ENCODE peak calls at places on chromosomes 11 and 22, in six cellular contexts. V is mesenchymal stem cell, L is SK-N-SH, Q is mammary epithelial cell, P is GM23248, J is HCT116. R is an unnamed sample.

GRCh38 chr22:20749453-20749852 is 24.5 kb upstream of the SERPIND1 start:
- DNase-seq in V (no peak), L (no peak), Q (no peak), P (no peak), J (no peak), R (no peak)

GRCh38 chr11:13338437-13339069 is 61.0 kb downstream of the BMAL1 start:
- DNase-seq in V (peak), L (no peak), Q (peak), P (peak), J (no peak), R (peak)

GRCh38 chr22:42459273-42460040 is 27.3 kb upstream of the NFAM1 start:
- DNase-seq in V (no peak), L (peak), Q (no peak), P (no peak), J (no peak), R (no peak)

GRCh38 chr22:39664485-39665200 is 94.1 kb downstream of the CACNA1I start:
- DNase-seq in V (no peak), L (peak), Q (no peak), P (no peak), J (no peak), R (no peak)

GRCh38 chr11:64088159-64089026 is 52.7 kb downstream of the FLRT1 start:
- DNase-seq in V (no peak), L (no peak), Q (no peak), P (no peak), J (peak), R (peak)

GRCh38 chr11:36233226-36233625 is 56.0 kb downstream of the COMMD9 start:
- DNase-seq in V (peak), L (no peak), Q (no peak), P (no peak), J (no peak), R (no peak)

GRCh38 chr22:43005106-43005505 is 9.8 kb downstream of the PACSIN2 start:
- DNase-seq in V (peak), L (no peak), Q (no peak), P (peak), J (no peak), R (no peak)

GRCh38 chr22:50716291-50717024 is 21.5 kb upstream of the ACR start:
- DNase-seq in V (no peak), L (no peak), Q (no peak), P (no peak), J (no peak), R (no peak)

GRCh38 chr11:59182457-59183151 is 10.7 kb downstream of the DTX4 start:
- DNase-seq in V (no peak), L (no peak), Q (peak), P (no peak), J (no peak), R (peak)

GRCh38 chr11:127925430-127925829 is 661.9 kb downstream of the ETS1 start:
- DNase-seq in V (no peak), L (no peak), Q (peak), P (peak), J (no peak), R (no peak)

GRCh38 chr11:108025387-108026080 is 16.8 kb downstream of the CUL5 start:
- DNase-seq in V (peak), L (no peak), Q (no peak), P (no peak), J (no peak), R (no peak)

GRCh38 chr11:46452918-46453517 is 61.4 kb upstream of the CHRM4 start:
- DNase-seq in V (peak), L (no peak), Q (no peak), P (no peak), J (no peak), R (no peak)

GRCh38 chr22:50012201-50013181 is at the start of gene IL17REL:
- DNase-seq in V (peak), L (peak), Q (no peak), P (peak), J (no peak), R (peak)

GRCh38 chr11:75261474-75261847 is 20.9 kb downstream of the TPBGL start:
- DNase-seq in V (no peak), L (no peak), Q (no peak), P (no peak), J (no peak), R (no peak)

GRCh38 chr11:44758996-44759395 is 32.2 kb downstream of the TSPAN18 start:
- DNase-seq in V (no peak), L (no peak), Q (no peak), P (no peak), J (no peak), R (no peak)

DNA sequence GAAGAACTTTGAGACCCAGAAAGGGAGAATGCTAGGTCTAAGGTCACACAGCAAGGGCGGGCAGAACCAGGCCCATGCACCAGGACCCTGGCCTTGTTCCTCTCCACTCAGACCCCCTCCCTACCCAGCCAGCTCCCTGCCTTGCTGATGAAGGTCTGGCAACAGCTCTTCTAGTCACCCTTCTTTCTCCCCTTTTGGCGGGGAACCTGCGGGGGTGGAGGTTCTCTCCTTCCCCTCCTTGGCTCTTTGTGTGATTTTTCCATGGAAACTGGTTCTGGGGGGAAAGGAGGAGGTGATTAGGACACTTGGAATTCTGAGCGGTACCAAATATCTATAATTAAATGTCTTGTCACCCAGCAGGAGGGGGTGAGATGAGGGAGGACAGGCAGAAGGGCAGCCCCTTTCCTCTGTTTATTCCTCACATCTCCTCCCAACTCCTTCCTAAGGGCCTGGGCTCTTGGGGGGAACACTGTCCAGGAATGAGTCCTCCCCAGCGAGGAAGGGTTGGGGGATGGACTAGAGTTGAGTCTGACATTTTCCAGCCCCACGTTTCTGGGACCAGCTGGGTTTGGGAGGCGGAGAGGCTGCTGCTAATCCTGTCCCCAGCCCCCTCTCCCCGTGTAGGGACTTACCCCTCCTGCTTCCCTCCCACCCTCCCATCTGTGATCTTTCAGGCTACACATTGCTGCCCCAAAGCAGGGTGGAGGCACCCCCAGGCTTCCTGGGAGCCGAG is 7.4 kb downstream of the ARHGEF17 start:
- DNase-seq in V (peak), L (no peak), Q (no peak), P (peak), J (no peak), R (no peak)
- H3K9ac ChIP-seq in V (peak), L (peak), Q (no peak), P (peak), J (no peak), R (no peak)

DNA sequence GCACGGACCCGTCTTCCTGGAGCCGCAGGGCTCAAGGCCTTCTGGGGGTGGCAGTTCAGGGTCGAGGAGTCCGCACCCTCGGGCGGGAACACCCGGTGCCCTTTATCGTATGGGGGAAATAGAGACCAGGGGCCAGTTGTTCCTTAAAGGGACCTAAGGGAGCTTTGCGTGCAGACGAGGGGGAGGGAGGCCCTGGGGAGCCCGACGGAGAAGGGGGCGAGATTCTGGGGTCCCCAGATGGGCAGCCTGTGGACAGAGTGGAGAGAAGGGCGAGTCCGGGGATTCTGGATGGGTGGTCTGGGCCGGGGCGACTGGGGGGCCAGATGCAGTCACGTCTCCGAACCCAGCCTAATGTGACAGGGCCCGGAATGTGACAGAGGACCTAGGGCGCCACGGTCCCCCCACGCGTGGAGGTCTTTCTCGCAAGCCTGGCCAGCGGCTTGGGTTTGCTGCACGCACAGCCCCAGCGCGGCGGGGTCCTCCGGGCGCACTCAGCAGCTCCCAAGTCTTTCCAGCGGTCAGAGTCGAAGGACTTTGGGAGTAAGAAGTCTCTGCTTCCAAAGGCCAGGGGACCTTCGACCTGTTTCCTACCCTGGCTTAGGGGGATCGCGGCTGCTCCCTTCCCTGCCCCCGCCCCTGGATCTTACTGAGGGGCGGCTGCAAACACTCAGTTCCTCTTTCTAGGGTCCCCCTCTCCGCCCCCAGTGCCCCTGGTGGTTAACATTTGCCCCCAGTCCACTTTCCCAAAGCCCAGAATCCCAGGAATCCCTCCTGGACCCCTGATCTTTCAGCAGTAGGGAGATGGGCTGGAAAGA is 542 bp downstream of the TUBA8 start:
- DNase-seq in V (no peak), L (no peak), Q (no peak), P (peak), J (no peak), R (no peak)
- H3K4me3 ChIP-seq in V (peak), L (peak), Q (no peak), P (peak), J (no peak), R (peak)

GRCh38 chr22:23533771-23534191 is 46.3 kb downstream of the IGLL1 start:
- DNase-seq in V (no peak), L (no peak), Q (no peak), P (no peak), J (no peak), R (no peak)
- H2AFZ ChIP-seq in V (no peak), L (no peak), Q (no peak), P (no peak), J (no peak), R (no peak)

GRCh38 chr22:22461111-22461510 is 47.4 kb downstream of the ZNF280B start:
- DNase-seq in V (no peak), L (no peak), Q (no peak), P (no peak), J (no peak), R (no peak)
- H3K9ac ChIP-seq in V (no peak), L (no peak), Q (no peak), P (no peak), J (no peak), R (no peak)

DNA sequence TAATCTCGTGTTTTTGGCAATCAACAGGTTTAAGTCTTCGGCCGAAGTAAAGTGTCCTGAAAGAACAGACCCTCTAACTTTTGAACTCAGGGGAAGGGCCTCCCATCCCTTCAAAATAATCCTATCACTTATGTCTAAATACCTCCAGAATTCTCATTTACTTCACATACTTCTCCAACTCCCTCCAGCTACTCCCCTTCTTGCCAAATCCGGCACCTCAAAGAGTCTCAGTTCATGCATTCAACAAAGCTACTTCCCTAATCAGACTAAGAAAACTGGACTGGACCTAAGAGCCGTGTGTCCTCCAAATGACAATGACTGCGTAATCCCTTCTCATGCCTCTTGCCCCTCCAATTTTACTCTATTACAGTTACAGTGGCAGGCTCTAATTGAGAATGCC is 1.3 kb downstream of the DDB1 start:
- DNase-seq in V (no peak), L (no peak), Q (no peak), P (peak), J (no peak), R (no peak)
- H3K4me3 ChIP-seq in V (peak), L (peak), Q (peak), P (peak), J (peak), R (peak)

DNA sequence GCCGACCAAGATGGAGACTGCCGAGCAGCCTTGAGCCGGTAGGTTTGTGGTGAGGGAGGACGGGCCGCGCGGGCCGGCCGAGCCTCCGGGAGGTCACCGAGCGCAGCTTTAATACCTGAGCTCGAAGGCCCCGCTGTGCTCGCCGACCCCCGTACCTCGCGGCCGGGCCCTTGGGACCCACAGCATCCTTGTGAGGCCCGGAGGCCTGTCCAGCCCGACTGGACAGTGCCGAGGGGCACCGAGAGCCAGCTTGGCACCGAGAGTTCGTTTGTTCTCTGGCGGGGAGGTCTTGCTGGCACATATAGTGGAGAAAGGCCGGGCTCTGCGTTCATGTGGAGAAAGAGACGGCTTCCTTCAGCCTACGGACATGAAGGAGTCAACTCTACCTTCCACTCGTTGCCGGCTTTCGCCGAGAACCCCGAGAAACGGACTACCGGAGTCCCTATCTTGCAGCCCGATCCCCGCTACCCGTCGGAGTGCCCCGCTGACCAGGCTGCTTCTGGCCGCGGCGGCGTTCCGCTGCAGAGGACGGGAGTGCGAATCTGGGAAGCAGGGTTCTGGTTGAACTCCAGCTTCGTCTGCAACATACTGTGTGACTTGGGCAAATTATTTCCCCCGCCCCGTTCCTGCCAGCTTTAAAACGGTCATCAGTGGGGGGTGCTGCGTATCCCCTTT is 348 bp downstream of the TSSC4 start:
- DNase-seq in V (peak), L (no peak), Q (no peak), P (peak), J (no peak), R (no peak)
- H2AFZ ChIP-seq in V (peak), L (peak), Q (peak), P (peak), J (no peak), R (peak)

R was measured in PC-3.